ENCODE peak calls at places on chromosomes 2 and 18, in eight cellular contexts. J is stimulated activated CD4-positive, alpha-beta T cell treated with anti-CD3 and anti-CD28 coated beads, Interleukin-4, amount 100 ng/mL, for 24 hours; S is CD8-positive, alpha-beta memory T cell; B is cardiac fibroblast; W is uterus; K is activated CD4-positive, alpha-beta T cell treated with anti-CD3 and anti-CD28 coated beads, Interleukin-2, amount 10 ng/mL, durations not matched to agents 7 days and 5 days; M is NCI-H1092; P is lower leg skin. U is an unnamed sample.

GRCh38 chr18:72456802-72457201 is 87.3 kb downstream of the CBLN2 start:
- DNase-seq in J (no peak), S (no peak), B (peak), W (no peak), K (no peak), M (no peak), P (no peak), U (no peak)

GRCh38 chr2:132850688-132851087 is 180.7 kb upstream of the LYPD1 start:
- DNase-seq in J (no peak), S (no peak), B (no peak), W (no peak), K (no peak), M (no peak), P (no peak), U (no peak)

GRCh38 chr2:207901401-207901800 is 123.9 kb downstream of the PLEKHM3 start:
- DNase-seq in J (no peak), S (no peak), B (no peak), W (no peak), K (no peak), M (no peak), P (no peak), U (no peak)

GRCh38 chr18:37574113-37574512 is 8.5 kb upstream of the CELF4 start:
- DNase-seq in J (no peak), S (no peak), B (no peak), W (no peak), K (no peak), M (peak), P (no peak), U (no peak)

GRCh38 chr2:190343170-190343499 is 254 bp upstream of the INPP1 start:
- DNase-seq in J (no peak), S (no peak), B (no peak), W (no peak), K (peak), M (no peak), P (peak), U (no peak)

GRCh38 chr2:232501331-232501771 is 13.7 kb upstream of the ECEL1 start:
- DNase-seq in J (no peak), S (no peak), B (no peak), W (no peak), K (no peak), M (no peak), P (no peak), U (no peak)

GRCh38 chr2:55115795-55116597 is 65.7 kb upstream of the RTN4 start:
- DNase-seq in J (no peak), S (no peak), B (peak), W (no peak), K (no peak), M (no peak), P (no peak), U (no peak)

GRCh38 chr2:75415141-75415540 is 145.6 kb downstream of the EVA1A start:
- DNase-seq in J (no peak), S (no peak), B (no peak), W (no peak), K (no peak), M (no peak), P (no peak), U (no peak)

GRCh38 chr2:7269993-7270392 is 352.8 kb downstream of the RNF144A start:
- DNase-seq in J (no peak), S (no peak), B (no peak), W (no peak), K (no peak), M (peak), P (no peak), U (no peak)

GRCh38 chr2:71714601-71715240 is 261.4 kb downstream of the DYSF start:
- DNase-seq in J (no peak), S (no peak), B (no peak), W (no peak), K (no peak), M (no peak), P (no peak), U (no peak)